ENCODE peak calls at places on chromosomes 6 and 20, in seven cellular contexts. K is IMR-90, D is H1, C is trophoblast cell, H is mesendoderm, X is mesenchymal stem cell, T is neuronal stem cell. J is an unnamed sample.

GRCh38 chr20:32829291-32830005 is 9.7 kb downstream of the MAPRE1 start:
- DNase-seq in K (peak), D (no peak), C (no peak), H (no peak), X (no peak), T (no peak), J (no peak)

GRCh38 chr6:150924808-150925654 is 59.5 kb downstream of the MTHFD1L start:
- DNase-seq in K (peak), D (no peak), C (peak), H (no peak), X (no peak), T (no peak), J (no peak)

GRCh38 chr6:57329933-57330332 is 12.5 kb downstream of the PRIM2 start:
- DNase-seq in K (no peak), D (no peak), C (no peak), H (no peak), X (no peak), T (no peak), J (no peak)

GRCh38 chr6:166862287-166862977 is 93.9 kb downstream of the RNASET2 start:
- DNase-seq in K (no peak), D (peak), C (no peak), H (peak), X (peak), T (peak), J (peak)

GRCh38 chr6:130033999-130034814 is 15.8 kb downstream of the L3MBTL3 start:
- DNase-seq in K (peak), D (no peak), C (peak), H (no peak), X (peak), T (no peak), J (no peak)

GRCh38 chr20:16477632-16478031 is 95.6 kb downstream of the KIF16B start:
- DNase-seq in K (peak), D (no peak), C (no peak), H (no peak), X (peak), T (no peak), J (no peak)

GRCh38 chr6:123945386-123945785 is 141.7 kb downstream of the NKAIN2 start:
- DNase-seq in K (no peak), D (no peak), C (no peak), H (no peak), X (no peak), T (no peak), J (no peak)

GRCh38 chr20:36792422-36792821 is 18.9 kb upstream of the DSN1 start:
- DNase-seq in K (peak), D (peak), C (peak), H (peak), X (peak), T (peak), J (peak)

GRCh38 chr6:37667050-37667814 is 30.5 kb downstream of the MDGA1 start:
- DNase-seq in K (peak), D (no peak), C (no peak), H (peak), X (peak), T (no peak), J (no peak)

GRCh38 chr6:165556116-165556843 is 106.8 kb downstream of the PDE10A start:
- DNase-seq in K (peak), D (no peak), C (no peak), H (no peak), X (peak), T (no peak), J (no peak)

DNA sequence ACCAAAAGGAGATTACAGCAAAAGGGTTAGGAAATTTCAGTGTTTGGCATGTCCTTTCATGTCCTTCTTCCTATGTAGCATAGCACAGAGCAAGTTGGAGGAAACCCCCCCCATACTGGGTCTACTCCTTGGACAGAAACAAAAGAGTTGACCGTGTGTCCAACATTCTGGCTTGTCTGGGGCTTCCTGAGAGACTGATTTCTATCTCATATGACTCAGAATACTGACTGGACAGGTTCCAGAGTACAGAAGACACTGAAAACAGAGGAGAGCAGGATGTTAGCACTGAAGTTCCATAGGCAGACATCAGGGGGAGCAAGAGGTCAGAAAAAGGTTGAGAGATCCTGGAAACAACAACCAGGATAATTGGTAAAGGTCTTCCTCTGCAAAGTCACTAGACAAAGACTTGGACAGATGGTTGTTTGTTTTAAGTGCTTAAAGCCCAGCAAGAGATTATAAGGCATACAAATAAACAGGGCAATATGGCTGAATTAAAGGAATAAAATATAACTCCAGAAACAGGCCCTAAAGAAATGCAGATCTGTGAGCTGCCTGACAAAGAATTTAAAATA is 48.4 kb downstream of the USP49 start:
- DNase-seq in K (peak), D (peak), C (peak), H (peak), X (peak), T (peak), J (peak)
- H3K18ac ChIP-seq in K (peak), D (no peak), C (no peak), H (no peak), X (peak), T (no peak), J (no peak)

DNA sequence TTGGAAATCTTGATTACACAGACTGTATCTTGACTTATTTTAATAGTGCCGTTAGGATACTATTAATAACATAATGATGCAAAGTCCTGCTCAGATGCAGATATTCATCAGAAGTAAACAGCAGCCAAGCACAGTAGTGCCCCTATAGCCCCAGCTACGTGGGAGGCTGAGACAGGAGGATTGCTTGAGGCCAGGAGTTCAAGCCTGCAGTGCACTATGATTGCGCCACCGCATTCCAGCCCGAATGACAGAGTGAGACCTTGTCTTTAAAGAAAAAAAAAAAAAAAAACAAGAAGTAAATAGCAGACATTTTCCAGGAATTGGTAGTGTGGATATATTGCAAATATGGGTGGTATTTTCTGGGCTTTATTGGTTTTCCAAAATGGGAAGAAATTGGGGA is 61.8 kb downstream of the TULP4 start:
- DNase-seq in K (peak), D (no peak), C (peak), H (no peak), X (peak), T (no peak), J (no peak)
- H3K18ac ChIP-seq in K (no peak), D (no peak), C (no peak), H (no peak), X (no peak), T (no peak), J (no peak)

GRCh38 chr6:109303149-109303548 is 79.1 kb downstream of the CD164 start:
- DNase-seq in K (no peak), D (no peak), C (peak), H (no peak), X (no peak), T (no peak), J (no peak)
- H3K18ac ChIP-seq in K (no peak), D (no peak), C (no peak), H (no peak), X (no peak), T (no peak), J (no peak)

DNA sequence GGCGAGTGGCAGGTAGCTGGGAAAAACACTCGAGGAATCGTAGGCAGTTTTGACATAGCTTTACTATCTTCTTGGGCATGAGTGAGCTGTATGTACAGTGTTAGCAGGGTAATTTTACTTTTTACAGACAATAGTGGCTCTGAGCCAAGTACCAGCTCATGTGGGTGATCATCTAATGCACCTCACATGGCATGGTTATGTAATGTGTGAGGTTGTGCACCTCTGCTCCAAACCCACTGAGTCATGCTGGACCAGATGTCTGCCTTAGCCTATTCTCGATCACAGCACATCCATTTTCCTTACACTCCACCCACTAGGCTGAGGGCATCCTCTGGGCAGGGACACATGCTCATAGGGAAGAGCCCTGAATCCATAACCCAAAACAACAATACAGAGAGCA is 71.6 kb upstream of the FBXL4 start:
- DNase-seq in K (peak), D (no peak), C (no peak), H (no peak), X (no peak), T (no peak), J (no peak)
- H3K18ac ChIP-seq in K (no peak), D (no peak), C (no peak), H (no peak), X (no peak), T (no peak), J (no peak)

DNA sequence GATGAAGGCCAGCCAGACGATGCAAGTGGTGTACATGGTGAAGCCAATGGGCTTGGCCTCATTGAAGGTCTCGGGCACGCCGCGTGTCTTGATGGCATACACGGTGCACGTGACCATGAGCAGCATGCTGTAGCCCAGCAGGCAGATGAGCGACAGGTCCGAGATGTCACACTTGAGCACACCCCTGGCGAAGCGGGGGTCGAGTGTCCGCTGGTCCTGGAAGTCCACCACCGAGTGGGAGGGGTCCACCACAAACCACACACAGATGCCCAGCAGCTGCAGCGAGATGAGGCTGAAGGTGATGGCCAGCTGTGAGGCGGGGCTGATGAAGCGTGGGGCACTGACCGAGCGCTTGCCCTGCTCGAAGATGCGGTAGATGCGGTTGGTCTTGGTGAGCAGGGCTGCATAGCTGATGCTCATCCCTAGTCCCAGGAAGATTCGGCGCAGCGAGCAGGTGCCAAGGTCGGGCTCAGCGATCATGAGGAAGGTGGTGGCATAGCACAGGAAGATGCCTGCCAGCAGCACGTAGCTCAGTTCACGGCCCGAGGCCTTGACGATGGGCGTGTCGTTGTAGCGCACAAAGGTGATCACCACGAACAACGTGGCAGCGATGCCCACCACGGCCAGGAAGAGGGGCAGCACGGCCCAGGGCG is 110.1 kb downstream of the GRM4 start:
- DNase-seq in K (no peak), D (no peak), C (no peak), H (no peak), X (no peak), T (no peak), J (no peak)
- H3K18ac ChIP-seq in K (no peak), D (no peak), C (no peak), H (no peak), X (no peak), T (peak), J (no peak)

GRCh38 chr6:147058786-147059434 is 145.3 kb upstream of the STXBP5 start:
- DNase-seq in K (peak), D (no peak), C (peak), H (no peak), X (no peak), T (no peak), J (no peak)

GRCh38 chr6:147061152-147061551 is 143.1 kb upstream of the STXBP5 start:
- DNase-seq in K (no peak), D (no peak), C (no peak), H (no peak), X (no peak), T (no peak), J (no peak)

GRCh38 chr6:147063469-147064031 is 140.7 kb upstream of the STXBP5 start:
- DNase-seq in K (peak), D (no peak), C (no peak), H (peak), X (peak), T (no peak), J (no peak)

GRCh38 chr6:147055821-147056392 is 148.3 kb upstream of the STXBP5 start:
- DNase-seq in K (no peak), D (no peak), C (no peak), H (no peak), X (no peak), T (no peak), J (no peak)

GRCh38 chr6:147060636-147061035 is 143.6 kb upstream of the STXBP5 start:
- DNase-seq in K (no peak), D (no peak), C (no peak), H (no peak), X (no peak), T (no peak), J (no peak)
- H3K18ac ChIP-seq in K (no peak), D (no peak), C (no peak), H (no peak), X (no peak), T (no peak), J (no peak)

GRCh38 chr6:11795403-11795802 is 16.8 kb upstream of the ADTRP start:
- DNase-seq in K (no peak), D (no peak), C (no peak), H (no peak), X (peak), T (no peak), J (no peak)
- H3K18ac ChIP-seq in K (no peak), D (no peak), C (no peak), H (no peak), X (no peak), T (no peak), J (no peak)

GRCh38 chr6:108437821-108438220 is 122.9 kb upstream of the FOXO3 start:
- DNase-seq in K (peak), D (no peak), C (no peak), H (no peak), X (no peak), T (no peak), J (no peak)

GRCh38 chr6:108436771-108437170 is 123.9 kb upstream of the FOXO3 start:
- DNase-seq in K (no peak), D (no peak), C (peak), H (no peak), X (no peak), T (no peak), J (no peak)

GRCh38 chr6:108434222-108434621 is 126.5 kb upstream of the FOXO3 start:
- DNase-seq in K (no peak), D (no peak), C (no peak), H (no peak), X (no peak), T (no peak), J (no peak)

GRCh38 chr6:108432792-108433191 is 127.9 kb upstream of the FOXO3 start:
- DNase-seq in K (no peak), D (no peak), C (no peak), H (peak), X (no peak), T (no peak), J (no peak)

GRCh38 chr6:108435391-108435790 is 125.3 kb upstream of the FOXO3 start:
- DNase-seq in K (no peak), D (no peak), C (peak), H (no peak), X (no peak), T (no peak), J (no peak)
- H3K18ac ChIP-seq in K (no peak), D (no peak), C (no peak), H (no peak), X (no peak), T (no peak), J (no peak)

GRCh38 chr6:20197251-20197650 is 15.0 kb downstream of the MBOAT1 start:
- DNase-seq in K (no peak), D (no peak), C (no peak), H (peak), X (no peak), T (no peak), J (peak)
- H3K18ac ChIP-seq in K (no peak), D (no peak), C (no peak), H (peak), X (no peak), T (no peak), J (no peak)

GRCh38 chr20:63625771-63626423 is 1.0 kb downstream of the GMEB2 start:
- DNase-seq in K (peak), D (no peak), C (peak), H (peak), X (peak), T (no peak), J (no peak)

GRCh38 chr20:63626424-63627128 is at the start of gene GMEB2:
- DNase-seq in K (no peak), D (no peak), C (peak), H (no peak), X (no peak), T (no peak), J (peak)

GRCh38 chr20:63622732-63623131 is 4.2 kb downstream of the GMEB2 start:
- DNase-seq in K (no peak), D (no peak), C (no peak), H (no peak), X (no peak), T (no peak), J (no peak)

GRCh38 chr20:63622096-63622495 is 4.8 kb downstream of the GMEB2 start:
- DNase-seq in K (no peak), D (no peak), C (no peak), H (no peak), X (no peak), T (no peak), J (no peak)

DNA sequence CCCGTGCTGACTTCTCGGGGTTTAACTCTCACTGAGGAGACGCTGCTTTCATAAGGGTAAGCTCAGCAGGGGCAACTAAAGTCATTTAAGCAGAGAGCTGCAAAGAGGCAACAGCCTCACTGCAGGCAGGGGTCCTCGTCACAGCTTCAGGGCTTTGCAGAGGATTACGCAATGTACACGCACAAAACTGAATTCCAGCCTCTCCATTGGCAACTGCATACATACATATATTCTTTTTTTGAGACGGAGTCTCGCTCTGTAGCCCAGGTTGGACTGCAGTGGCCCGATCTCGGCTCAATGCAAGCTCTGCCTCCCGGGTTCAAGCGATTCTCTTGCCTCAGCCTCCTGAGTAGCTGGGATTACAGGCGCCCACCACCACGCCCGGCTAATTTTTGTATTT is 2.4 kb downstream of the GMEB2 start:
- DNase-seq in K (peak), D (no peak), C (peak), H (peak), X (peak), T (no peak), J (no peak)
- H3K18ac ChIP-seq in K (no peak), D (no peak), C (no peak), H (no peak), X (no peak), T (no peak), J (no peak)